ENCODE peak calls at places on chromosome 14, in ten cellular contexts. Z, B, X, Y, C, L, H, S, I and F are unnamed samples.
A peak's percentile ranks its signal among the peaks of the same experiment; 100 is the strongest.

GRCh38 chr14:22556021-22556989 is 32.7 kb downstream of the DAD1 start:
- DNase-seq in I (no peak), B (no peak), L (peak; percentile 99), X (peak; percentile 95), C (peak; percentile 54), Y (peak; percentile 97), Z (no peak), H (peak; percentile 83), S (no peak), F (no peak)

GRCh38 chr14:54486685-54487084 is 2.1 kb downstream of the GMFB start:
- DNase-seq in I (no peak), B (no peak), S (no peak), H (no peak), Z (no peak), X (no peak), C (no peak), L (no peak), Y (no peak), F (no peak)

GRCh38 chr14:99274346-99275221 is 2.6 kb upstream of the BCL11B start:
- DNase-seq in B (peak; percentile 78), H (peak; percentile 50), C (peak; percentile 78), Y (peak; percentile 45), X (peak; percentile 62), S (peak; percentile 70), Z (peak; percentile 75), L (peak; percentile 59), I (peak; percentile 72), F (peak; percentile 41)

GRCh38 chr14:69483765-69484443 is 624 bp upstream of the PLEKHD1 start:
- DNase-seq in B (no peak), C (peak; percentile 41), I (no peak), Z (no peak), X (no peak), H (no peak), Y (no peak), S (no peak), L (no peak), F (no peak)

GRCh38 chr14:60758875-60759274 is 24.3 kb downstream of the MNAT1 start:
- DNase-seq in B (no peak), S (no peak), C (no peak), Z (no peak), H (no peak), L (no peak), I (no peak), X (no peak), Y (no peak), F (no peak)

GRCh38 chr14:104577457-104578301 is 1.9 kb upstream of the C14orf180 start:
- DNase-seq in H (no peak), B (no peak), Z (no peak), L (no peak), X (no peak), I (no peak), Y (no peak), C (no peak), S (no peak), F (no peak)

GRCh38 chr14:61841145-61841544 is 78.9 kb downstream of the SNAPC1 start:
- DNase-seq in X (no peak), I (no peak), B (no peak), S (no peak), H (no peak), Y (no peak), C (peak; percentile 20), L (no peak), Z (no peak), F (peak; percentile 50)

GRCh38 chr14:74437654-74438053 is 11.6 kb upstream of the SYNDIG1L start:
- DNase-seq in I (peak; percentile 11), H (no peak), S (no peak), Y (no peak), Z (no peak), X (no peak), C (peak; percentile 25), L (no peak), B (no peak), F (no peak)

GRCh38 chr14:103102689-103103260 is 8.2 kb downstream of the EXOC3L4 start:
- DNase-seq in Z (no peak), C (no peak), Y (no peak), L (no peak), S (no peak), B (no peak), I (no peak), H (no peak), X (no peak), F (no peak)

GRCh38 chr14:73888971-73889370 is 2.3 kb downstream of the ZNF410 start:
- DNase-seq in H (no peak), B (no peak), X (no peak), Z (no peak), Y (no peak), C (no peak), L (no peak), S (no peak), I (no peak), F (no peak)

GRCh38 chr14:57871487-57872080 is 5.7 kb upstream of the SLC35F4 start:
- DNase-seq in Y (peak; percentile 43), H (peak; percentile 29), S (peak; percentile 9), L (no peak), B (peak; percentile 35), I (no peak), C (peak; percentile 73), Z (no peak), X (no peak), F (peak; percentile 93)

GRCh38 chr14:74579447-74580274 is 32.4 kb downstream of the LTBP2 start:
- DNase-seq in Y (no peak), I (no peak), L (no peak), C (peak; percentile 81), X (peak; percentile 45), S (peak; percentile 19), H (peak; percentile 86), Z (no peak), B (peak; percentile 62), F (no peak)

GRCh38 chr14:50943943-50944646 is at the start of gene PYGL:
- DNase-seq in B (peak; percentile 43), Z (peak; percentile 37), C (peak; percentile 89), H (no peak), I (peak; percentile 81), L (no peak), Y (peak; percentile 70), X (peak; percentile 37), S (peak; percentile 76), F (no peak)

GRCh38 chr14:75989134-75989533 is 3.6 kb downstream of the IFT43 start:
- DNase-seq in S (peak; percentile 26), Z (no peak), H (no peak), X (no peak), B (no peak), C (no peak), L (no peak), Y (no peak), I (no peak), F (no peak)

GRCh38 chr14:105525326-105525725 is 1.1 kb upstream of the TMEM121 start:
- DNase-seq in I (no peak), S (no peak), C (no peak), Z (no peak), X (no peak), Y (no peak), L (no peak), H (no peak), B (no peak), F (no peak)